ENCODE peak calls at places on chromosomes 11 and 22, in five cellular contexts. R, S, J, V and H are unnamed samples. For H3K4me1, the result is how much of the 10 kb centered on the place peaks cover.

GRCh38 chr11:7600205-7600775 is 73.0 kb downstream of the CYB5R2 start:
- ATAC-seq in S (peak), J (peak), R (peak), V (peak), H (peak)

GRCh38 chr11:82606738-82607137 is 126.9 kb downstream of the FAM181B start:
- ATAC-seq in V (no peak), S (no peak), R (no peak), J (no peak), H (no peak)

GRCh38 chr11:116379185-116379828 is 393.5 kb downstream of the BUD13 start:
- ATAC-seq in S (no peak), V (no peak), R (peak), J (no peak), H (no peak)

GRCh38 chr22:32538516-32538915 is 63.9 kb downstream of the FBXO7 start:
- ATAC-seq in V (no peak), J (no peak), R (no peak), S (no peak), H (no peak)

GRCh38 chr22:29859976-29860766 is 22.1 kb upstream of the ASCC2 start:
- ATAC-seq in V (no peak), J (no peak), S (no peak), R (no peak), H (no peak)

GRCh38 chr11:128733440-128734115 is 39.7 kb downstream of the FLI1 start:
- ATAC-seq in V (no peak), J (no peak), S (no peak), R (no peak), H (no peak)

GRCh38 chr11:60265373-60266214 is 14.9 kb upstream of the MS4A4A start:
- ATAC-seq in S (peak), J (peak), R (peak), V (peak), H (no peak)

GRCh38 chr11:43955381-43956118 is 13.1 kb downstream of the C11orf96 start:
- ATAC-seq in R (no peak), S (no peak), J (no peak), V (no peak), H (no peak)

GRCh38 chr11:66322732-66323427 is 6.0 kb upstream of the CD248 start:
- ATAC-seq in J (no peak), V (no peak), R (peak), S (no peak), H (peak)

GRCh38 chr22:30776476-30776875 is 81.8 kb downstream of the OSBP2 start:
- ATAC-seq in R (no peak), J (no peak), S (no peak), V (no peak), H (no peak)

GRCh38 chr22:46626911-46627805 is 7.0 kb downstream of the GRAMD4 start:
- ATAC-seq in J (peak), S (peak), V (no peak), R (no peak), H (no peak)

GRCh38 chr22:31995046-31995445 is 48.0 kb upstream of the SLC5A1 start:
- ATAC-seq in R (no peak), S (peak), J (peak), V (peak), H (no peak)

GRCh38 chr11:85950317-85951048 is 95.3 kb downstream of the CCDC83 start:
- ATAC-seq in R (no peak), S (peak), V (peak), J (peak), H (no peak)

GRCh38 chr22:39327995-39328754 is 8.8 kb upstream of the RPL3 start:
- ATAC-seq in R (no peak), J (peak), S (no peak), V (peak), H (no peak)

GRCh38 chr22:19149962-19150361 is at the start of gene GSC2:
- ATAC-seq in J (no peak), V (no peak), R (no peak), S (no peak), H (no peak)

GRCh38 chr11:73187854-73188253 is 30.2 kb upstream of the P2RY2 start:
- ATAC-seq in J (no peak), S (no peak), V (no peak), R (no peak), H (no peak)

GRCh38 chr11:36292311-36292722 is 3.1 kb upstream of the COMMD9 start:
- ATAC-seq in V (no peak), J (peak), S (no peak), R (peak), H (no peak)

GRCh38 chr11:2923446-2924375 is 5.5 kb downstream of the PHLDA2 start:
- ATAC-seq in V (no peak), J (peak), R (no peak), S (no peak), H (no peak)

GRCh38 chr22:44719586-44720368 is 17.8 kb downstream of the PRR5 start:
- ATAC-seq in J (no peak), R (no peak), V (peak), S (no peak), H (no peak)

GRCh38 chr11:13297308-13297916 is 19.8 kb downstream of the BMAL1 start:
- ATAC-seq in J (no peak), R (no peak), V (peak), S (no peak), H (no peak)
- H3K4me1 ChIP-seq in J (under half), R (under half), V (under half), S (under half), H (half or more)

GRCh38 chr11:114296190-114296978 is at the start of gene NNMT:
- ATAC-seq in S (peak), V (peak), R (peak), J (peak), H (peak)
- TF ChIP-seq EP300 in S (no peak), V (no peak), R (peak), J (peak), H (no peak)

DNA sequence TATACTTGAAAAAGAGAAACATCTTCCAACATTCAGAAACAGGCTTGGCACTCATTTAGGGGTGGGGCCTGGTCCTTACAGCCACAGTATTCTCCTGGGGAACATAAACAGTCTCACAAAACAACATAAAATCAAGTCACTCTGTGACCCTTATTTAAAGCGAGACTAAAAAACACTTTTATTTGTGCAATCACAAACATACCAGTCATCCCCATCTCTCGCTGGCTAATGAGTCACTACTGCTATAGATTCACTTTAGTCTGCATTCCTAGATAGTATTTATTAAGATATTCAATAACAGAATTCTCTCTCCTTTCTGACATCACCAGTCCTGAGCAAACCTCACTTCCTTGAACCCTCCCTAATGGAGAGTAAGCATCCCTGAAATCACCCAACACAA is 68.0 kb downstream of the ZBTB44 start:
- ATAC-seq in S (no peak), V (no peak), R (no peak), J (no peak), H (no peak)
- H3K4me1 ChIP-seq in S (under half), V (under half), R (under half), J (under half), H (under half)

GRCh38 chr11:31323145-31323544 is 46.4 kb downstream of the DCDC1 start:
- ATAC-seq in J (no peak), R (no peak), V (no peak), S (no peak), H (no peak)
- TF ChIP-seq EP300 in J (no peak), R (no peak), V (no peak), S (no peak), H (no peak)

DNA sequence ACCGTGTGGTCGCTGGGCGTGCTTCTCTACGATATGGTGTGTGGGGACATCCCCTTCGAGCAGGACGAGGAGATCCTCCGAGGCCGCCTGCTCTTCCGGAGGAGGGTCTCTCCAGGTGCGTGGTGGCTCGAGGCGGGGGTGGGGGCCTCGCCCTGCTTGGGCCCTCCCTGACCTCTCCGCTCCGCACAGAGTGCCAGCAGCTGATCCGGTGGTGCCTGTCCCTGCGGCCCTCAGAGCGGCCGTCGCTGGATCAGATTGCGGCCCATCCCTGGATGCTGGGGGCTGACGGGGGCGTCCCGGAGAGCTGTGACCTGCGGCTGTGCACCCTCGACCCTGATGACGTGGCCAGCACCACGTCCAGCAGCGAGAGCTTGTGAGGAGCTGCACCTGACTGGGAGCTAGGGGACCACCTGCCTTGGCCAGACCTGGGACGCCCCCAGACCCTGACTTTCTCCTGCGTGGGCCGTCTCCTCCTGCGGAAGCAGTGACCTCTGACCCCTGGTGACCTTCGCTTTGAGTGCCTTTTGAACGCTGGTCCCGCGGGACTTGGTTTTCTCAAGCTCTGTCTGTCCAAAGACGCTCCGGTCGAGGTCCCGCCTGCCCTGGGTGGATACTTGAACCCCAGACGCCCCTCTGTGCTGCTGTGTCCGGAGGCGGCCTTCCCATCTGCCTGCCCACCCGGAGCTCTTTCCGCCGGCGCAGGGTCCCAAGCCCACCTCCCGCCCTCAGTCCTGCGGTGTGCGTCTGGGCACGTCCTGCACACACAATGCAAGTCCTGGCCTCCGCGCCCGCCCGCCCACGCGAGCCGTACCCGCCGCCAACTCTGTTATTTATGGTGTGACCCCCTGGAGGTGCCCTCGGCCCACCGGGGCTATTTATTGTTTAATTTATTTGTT is 2.4 kb downstream of the PIM3 start:
- ATAC-seq in S (no peak), V (no peak), J (no peak), R (no peak), H (no peak)
- H3K4me1 ChIP-seq in S (half or more), V (half or more), J (under half), R (half or more), H (under half)

GRCh38 chr11:96307748-96308133 is 35.3 kb downstream of the MAML2 start:
- ATAC-seq in R (peak), V (no peak), J (peak), S (no peak), H (no peak)
- TF ChIP-seq EP300 in R (no peak), V (no peak), J (no peak), S (no peak), H (no peak)

DNA sequence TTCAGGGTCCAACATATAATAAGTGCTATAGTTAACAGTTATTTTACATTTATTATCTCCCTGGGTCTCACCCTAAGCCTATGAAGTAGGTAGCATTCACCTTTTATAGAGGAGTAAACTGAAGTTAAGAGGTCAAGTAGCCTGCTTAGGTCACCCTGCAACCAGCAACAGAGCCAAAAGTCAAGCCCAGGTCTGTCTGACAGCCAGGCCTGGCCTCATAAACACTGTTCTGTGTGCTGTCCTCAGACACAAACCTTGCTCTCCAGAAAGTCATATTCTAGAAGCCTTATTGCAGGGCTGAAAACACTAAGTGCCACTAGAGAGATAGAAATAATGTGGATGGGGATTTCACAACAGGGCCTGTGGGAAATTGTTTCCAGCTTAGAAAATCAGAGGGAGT is 59.3 kb downstream of the BDNF start:
- ATAC-seq in J (no peak), R (no peak), V (no peak), S (no peak), H (no peak)
- H3K4me1 ChIP-seq in J (under half), R (under half), V (under half), S (under half), H (under half)

GRCh38 chr22:27097481-27097880 is 440.1 kb downstream of the MIAT start:
- ATAC-seq in V (no peak), S (no peak), R (no peak), J (no peak), H (no peak)
- TF ChIP-seq EP300 in V (no peak), S (no peak), R (no peak), J (no peak), H (no peak)